ENCODE peak calls at places on chromosomes 2 and 18, in four cellular contexts. C is K562, F is colonic mucosa, R is fibroblast of lung. O is an unnamed sample.

GRCh38 chr2:105321875-105322646 is 7.5 kb downstream of the TGFBRAP1 start:
- DNase-seq in C (no peak), F (no peak), R (peak), O (no peak)

GRCh38 chr2:192150166-192150565 is 44.6 kb downstream of the TMEFF2 start:
- DNase-seq in C (no peak), F (no peak), R (no peak), O (peak)

GRCh38 chr2:215816424-215816823 is 196.9 kb downstream of the MREG start:
- DNase-seq in C (no peak), F (peak), R (no peak), O (no peak)

GRCh38 chr2:229629039-229629438 is 85.3 kb downstream of the DNER start:
- DNase-seq in C (no peak), F (no peak), R (no peak), O (no peak)

GRCh38 chr2:235055891-235056516 is 104.2 kb downstream of the SH3BP4 start:
- DNase-seq in C (peak), F (peak), R (no peak), O (peak)

GRCh38 chr2:27270680-27271079 is 4.6 kb upstream of the DNAJC5G start:
- DNase-seq in C (no peak), F (no peak), R (no peak), O (no peak)

GRCh38 chr18:24420551-24420950 is 5.9 kb upstream of the IMPACT start:
- DNase-seq in C (no peak), F (no peak), R (no peak), O (no peak)

GRCh38 chr2:174901075-174901474 is 104.1 kb downstream of the CHN1 start:
- DNase-seq in C (no peak), F (no peak), R (no peak), O (peak)

GRCh38 chr2:74334931-74335333 is 8.3 kb downstream of the SLC4A5 start:
- DNase-seq in C (peak), F (peak), R (peak), O (peak)

GRCh38 chr18:22339913-22340312 is 77.8 kb downstream of the CTAGE1 start:
- DNase-seq in C (no peak), F (no peak), R (no peak), O (no peak)

GRCh38 chr2:586518-587370 is 90.5 kb downstream of the TMEM18 start:
- DNase-seq in C (no peak), F (no peak), R (no peak), O (no peak)

GRCh38 chr2:228646061-228646460 is 464.6 kb upstream of the SPHKAP start:
- DNase-seq in C (no peak), F (no peak), R (no peak), O (no peak)

GRCh38 chr2:50347355-50348044 is 684.4 kb downstream of the NRXN1 start:
- DNase-seq in C (no peak), F (no peak), R (peak), O (peak)

GRCh38 chr2:215653344-215654015 is 217.6 kb upstream of the FN1 start:
- DNase-seq in C (no peak), F (no peak), R (peak), O (no peak)

GRCh38 chr2:209526541-209526940 is 102.7 kb downstream of the MAP2 start:
- DNase-seq in C (no peak), F (no peak), R (no peak), O (peak)

GRCh38 chr2:1796581-1796930 is 52.2 kb upstream of the PXDN start:
- DNase-seq in C (no peak), F (no peak), R (no peak), O (no peak)

GRCh38 chr2:241636983-241637232 is at the start of gene THAP4:
- DNase-seq in C (peak), F (peak), R (no peak), O (peak)

GRCh38 chr18:44098551-44099098 is 582.1 kb upstream of the SETBP1 start:
- DNase-seq in C (no peak), F (no peak), R (peak), O (peak)

GRCh38 chr18:75916641-75916982 is 489.1 kb upstream of the SMIM21 start:
- DNase-seq in C (no peak), F (no peak), R (no peak), O (no peak)

GRCh38 chr2:179123272-179123662 is 73.3 kb upstream of the CCDC141 start:
- DNase-seq in C (no peak), F (no peak), R (no peak), O (no peak)

GRCh38 chr2:172710584-172711024 is 25.0 kb upstream of the RAPGEF4 start:
- DNase-seq in C (no peak), F (peak), R (peak), O (peak)

GRCh38 chr2:230871361-230872150 is 6.8 kb downstream of the ITM2C start:
- DNase-seq in C (no peak), F (no peak), R (no peak), O (no peak)

GRCh38 chr18:22566703-22567420 is 149.1 kb upstream of the CTAGE1 start:
- DNase-seq in C (no peak), F (no peak), R (no peak), O (no peak)

GRCh38 chr2:200658278-200658864 is 72.6 kb downstream of the AOX1 start:
- DNase-seq in C (no peak), F (no peak), R (no peak), O (no peak)

GRCh38 chr2:231786917-231787292 is 660 bp downstream of the COPS7B start:
- DNase-seq in C (no peak), F (no peak), R (no peak), O (peak)

GRCh38 chr2:160375037-160375436 is 118.6 kb downstream of the RBMS1 start:
- DNase-seq in C (no peak), F (no peak), R (peak), O (peak)

GRCh38 chr2:74944987-74945782 is 13.3 kb upstream of the POLE4 start:
- DNase-seq in C (no peak), F (no peak), R (peak), O (no peak)

DNA sequence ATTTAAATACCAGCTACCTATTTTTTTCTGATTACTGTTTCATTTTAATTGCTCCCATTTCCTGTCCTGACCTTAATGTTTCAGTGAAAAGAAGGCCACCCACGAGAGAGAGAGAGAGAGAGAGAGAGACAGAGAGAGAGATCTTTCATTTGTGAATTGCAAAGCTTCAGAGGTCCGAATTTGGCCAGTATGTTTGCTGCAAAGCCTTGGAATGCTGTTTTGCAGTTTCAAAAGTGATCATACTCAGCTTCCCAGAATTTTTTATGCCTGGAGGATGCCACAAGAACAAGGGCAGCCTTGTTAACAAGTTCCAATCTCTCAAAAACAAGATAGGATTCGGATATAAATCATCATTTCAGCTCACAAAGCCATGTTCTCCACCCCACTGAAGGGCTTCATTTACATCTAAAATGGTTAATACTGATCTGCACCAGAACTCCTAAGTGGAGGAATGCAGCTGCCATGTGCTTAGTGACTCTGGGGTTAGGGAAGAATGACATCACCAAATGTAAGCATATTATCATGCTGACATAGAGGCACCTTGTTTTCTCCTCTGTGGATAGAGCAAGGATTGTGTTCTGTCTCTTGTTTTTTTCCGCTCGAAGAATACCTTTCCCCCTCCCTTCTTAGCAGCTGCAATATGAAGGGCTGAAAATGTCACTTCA is 478.4 kb downstream of the ARHGAP15 start:
- DNase-seq in C (no peak), F (no peak), R (peak), O (peak)
- H3K4me3 ChIP-seq in C (no peak), F (no peak), R (no peak), O (peak)

DNA sequence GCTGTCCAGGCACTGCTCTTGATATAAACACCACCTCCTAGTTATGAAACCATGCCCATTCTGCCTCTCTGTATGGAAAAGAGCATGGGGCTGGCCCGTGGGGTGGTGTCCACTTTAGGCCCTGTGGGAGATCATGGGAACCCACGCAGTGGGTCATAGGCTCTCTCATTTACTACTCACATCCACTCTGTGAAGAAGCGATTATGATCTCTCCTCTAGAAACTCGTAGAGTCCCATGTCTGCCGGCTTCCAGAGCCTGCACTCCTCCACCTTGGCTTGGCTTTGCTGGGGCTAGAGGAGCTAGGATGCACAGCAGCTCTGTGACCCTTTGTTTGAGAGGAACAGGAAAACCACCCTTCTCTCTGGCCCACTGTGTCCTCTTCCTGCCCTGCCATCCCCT is 15.9 kb downstream of the EMX1 start:
- DNase-seq in C (no peak), F (no peak), R (no peak), O (no peak)
- H3K9ac ChIP-seq in C (no peak), F (no peak), R (no peak), O (no peak)

GRCh38 chr2:207163815-207164747 is 1.7 kb downstream of the KLF7 start:
- DNase-seq in C (no peak), F (peak), R (peak), O (peak)

GRCh38 chr2:207161247-207161646 is 4.5 kb downstream of the KLF7 start:
- DNase-seq in C (no peak), F (no peak), R (no peak), O (no peak)

GRCh38 chr2:207163053-207163814 is 2.5 kb downstream of the KLF7 start:
- DNase-seq in C (no peak), F (no peak), R (peak), O (peak)

GRCh38 chr2:207161724-207162123 is 4.0 kb downstream of the KLF7 start:
- DNase-seq in C (no peak), F (no peak), R (peak), O (peak)

GRCh38 chr2:207162319-207162718 is 3.4 kb downstream of the KLF7 start:
- DNase-seq in C (no peak), F (no peak), R (peak), O (peak)
- H3K4me3 ChIP-seq in C (no peak), F (no peak), R (peak), O (peak)

DNA sequence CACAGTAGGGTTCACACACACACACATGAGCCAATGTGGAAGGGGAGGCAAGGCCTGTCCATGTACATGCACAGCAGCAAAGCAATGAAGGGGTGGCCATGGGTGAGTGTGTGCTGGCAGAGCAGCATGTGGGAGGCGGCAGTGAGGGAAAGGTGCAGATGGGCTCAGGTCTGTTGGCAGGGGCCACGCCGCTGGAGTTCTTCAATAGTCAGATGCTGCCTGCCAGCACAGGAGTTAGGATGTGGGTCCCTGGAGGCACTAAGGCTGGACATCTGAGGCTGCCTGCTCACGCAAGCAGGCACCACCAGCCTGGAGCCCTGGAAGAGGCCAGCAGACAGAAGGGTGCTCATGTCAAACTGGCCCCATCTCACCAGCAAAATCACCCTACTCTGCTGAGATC is 1304.9 kb downstream of the DSC3 start:
- DNase-seq in C (no peak), F (no peak), R (no peak), O (no peak)
- H3K9ac ChIP-seq in C (no peak), F (no peak), R (no peak), O (no peak)